ENCODE peak calls at places on chromosome 11, in five cellular contexts. S is AG09319; R is transverse colon; M is stimulated activated CD4-positive, alpha-beta T cell treated with anti-CD3 and anti-CD28 coated beads, Interleukin-15, amount 100 ng/mL, for 24 hours; U is Daoy. A is an unnamed sample.

GRCh38 chr11:330694-331314 is 10.1 kb upstream of the IFITM3 start:
- DNase-seq in S (no peak), R (peak), M (peak), U (no peak), A (no peak)

GRCh38 chr11:62004473-62004872 is 37.0 kb upstream of the FTH1 start:
- DNase-seq in S (peak), R (peak), M (no peak), U (peak), A (no peak)

GRCh38 chr11:102410382-102410784 is 42.2 kb downstream of the TMEM123 start:
- DNase-seq in S (no peak), R (no peak), M (no peak), U (no peak), A (no peak)

GRCh38 chr11:4093519-4094347 is 866 bp upstream of the RRM1 start:
- DNase-seq in S (no peak), R (no peak), M (no peak), U (peak), A (no peak)

GRCh38 chr11:101880208-101880607 is 34.6 kb upstream of the CEP126 start:
- DNase-seq in S (no peak), R (no peak), M (no peak), U (peak), A (no peak)

GRCh38 chr11:44855138-44855849 is 95.4 kb downstream of the TP53I11 start:
- DNase-seq in S (no peak), R (no peak), M (peak), U (no peak), A (no peak)

GRCh38 chr11:88175707-88176066 is 444 bp upstream of the RAB38 start:
- DNase-seq in S (no peak), R (no peak), M (no peak), U (no peak), A (no peak)

GRCh38 chr11:11789735-11790369 is 51.9 kb upstream of the USP47 start:
- DNase-seq in S (no peak), R (no peak), M (peak), U (peak), A (no peak)

GRCh38 chr11:31657091-31657490 is 147.5 kb downstream of the ELP4 start:
- DNase-seq in S (no peak), R (no peak), M (no peak), U (no peak), A (no peak)

GRCh38 chr11:118917488-118918127 is 8.1 kb downstream of the BCL9L start:
- DNase-seq in S (peak), R (peak), M (peak), U (peak), A (peak)

GRCh38 chr11:62324738-62325556 is 12.3 kb upstream of the ASRGL1 start:
- DNase-seq in S (no peak), R (peak), M (peak), U (peak), A (peak)